ENCODE peak calls at places on chromosomes 1 and 21, in five cellular contexts. Y, P, O, L and U are unnamed samples.

GRCh38 chr21:42233067-42233981 is 14.4 kb downstream of the ABCG1 start:
- DNase-seq in O (peak), P (peak), L (peak), Y (no peak), U (no peak)

GRCh38 chr1:114735479-114735878 is 18.9 kb upstream of the NRAS start:
- DNase-seq in Y (no peak), O (no peak), P (no peak), L (no peak), U (no peak)

GRCh38 chr1:19452221-19452663 is 33.1 kb downstream of the CAPZB start:
- DNase-seq in O (no peak), L (no peak), P (peak), Y (no peak), U (no peak)

GRCh38 chr1:18100493-18101063 is 7.0 kb upstream of the IGSF21 start:
- DNase-seq in Y (peak), O (peak), P (peak), L (peak), U (peak)

GRCh38 chr21:26332873-26333272 is 162.3 kb upstream of the APP start:
- DNase-seq in Y (no peak), O (no peak), P (no peak), L (no peak), U (no peak)

GRCh38 chr1:77582905-77583304 is 99.6 kb downstream of the ZZZ3 start:
- DNase-seq in P (no peak), O (no peak), Y (no peak), L (no peak), U (no peak)

GRCh38 chr1:162042361-162042760 is 18.7 kb upstream of the OLFML2B start:
- DNase-seq in O (no peak), L (no peak), Y (no peak), P (no peak), U (no peak)

GRCh38 chr1:17437260-17438175 is 2.0 kb downstream of the RCC2 start:
- DNase-seq in O (peak), P (peak), L (no peak), Y (peak), U (peak)

GRCh38 chr21:36744560-36745231 is 45.8 kb downstream of the SIM2 start:
- DNase-seq in L (no peak), P (no peak), O (no peak), Y (peak), U (peak)

GRCh38 chr21:37365657-37366487 is 701 bp upstream of the DYRK1A start:
- DNase-seq in L (peak), P (peak), Y (peak), O (peak), U (peak)

GRCh38 chr21:40043423-40043822 is 176.2 kb downstream of the PCP4 start:
- DNase-seq in P (no peak), Y (no peak), O (no peak), L (no peak), U (no peak)